ENCODE peak calls at places on chromosomes 6 and 20, in ten cellular contexts. W, J, P, E, F, Q, M, X, Y and T are unnamed samples.

GRCh38 chr6:7169296-7169721 is 61.5 kb downstream of the RREB1 start:
- DNase-seq in F (no peak), Y (no peak), M (no peak), P (peak; percentile 71), E (no peak), X (no peak), W (no peak), Q (no peak), J (no peak), T (no peak)

GRCh38 chr6:161168281-161168891 is 105.5 kb downstream of the AGPAT4 start:
- DNase-seq in J (peak; percentile 96), E (no peak), W (no peak), X (no peak), Y (peak; percentile 18), F (peak; percentile 96), P (no peak), Q (no peak), M (peak; percentile 95), T (no peak)

GRCh38 chr20:3390759-3391500 is 16.5 kb downstream of the DNAAF9 start:
- DNase-seq in F (no peak), E (no peak), W (no peak), P (no peak), J (no peak), Y (peak; percentile 68), M (no peak), X (no peak), Q (no peak), T (no peak)

GRCh38 chr6:79869184-79869583 is 78.2 kb downstream of the ELOVL4 start:
- DNase-seq in W (no peak), P (no peak), M (no peak), X (no peak), E (no peak), F (no peak), Y (no peak), Q (no peak), J (no peak), T (no peak)

GRCh38 chr20:61420056-61420455 is 168.0 kb downstream of the CDH4 start:
- DNase-seq in W (no peak), M (no peak), Q (no peak), Y (no peak), J (no peak), F (no peak), P (no peak), X (no peak), E (no peak), T (no peak)

GRCh38 chr6:56642366-56643261 is at the start of gene DST:
- DNase-seq in Q (no peak), E (no peak), W (no peak), X (no peak), J (peak; percentile 93), Y (no peak), F (peak; percentile 96), P (no peak), M (no peak), T (no peak)

GRCh38 chr20:63635431-63636141 is 8.7 kb upstream of the GMEB2 start:
- DNase-seq in X (peak; percentile 74), E (peak; percentile 63), F (no peak), M (no peak), P (no peak), Q (peak; percentile 76), W (no peak), J (no peak), Y (no peak), T (no peak)

GRCh38 chr6:44650947-44651346 is 263.4 kb downstream of the CDC5L start:
- DNase-seq in P (no peak), Q (no peak), M (peak; percentile 81), E (no peak), X (no peak), F (peak; percentile 64), W (no peak), Y (no peak), J (peak; percentile 72), T (no peak)

GRCh38 chr20:50113420-50114224 is 672 bp upstream of the UBE2V1 start:
- DNase-seq in J (no peak), Y (no peak), W (no peak), X (no peak), E (no peak), M (no peak), P (no peak), Q (no peak), F (no peak), T (no peak)

GRCh38 chr6:74408844-74409243 is 712.8 kb downstream of the CD109 start:
- DNase-seq in Y (no peak), W (no peak), F (no peak), J (no peak), E (no peak), Q (no peak), M (no peak), X (no peak), P (no peak), T (no peak)

GRCh38 chr6:44001318-44001868 is 125.9 kb downstream of the MRPL14 start:
- DNase-seq in J (no peak), E (no peak), F (no peak), M (peak; percentile 95), Q (no peak), W (no peak), Y (no peak), X (no peak), P (no peak), T (no peak)

GRCh38 chr20:38730167-38730988 is 6.1 kb downstream of the SLC32A1 start:
- DNase-seq in M (peak; percentile 8), E (no peak), P (no peak), J (no peak), Y (no peak), W (no peak), F (no peak), X (no peak), Q (no peak), T (peak; percentile 23)

GRCh38 chr20:36472656-36473071 is 68.7 kb upstream of the MYL9 start:
- DNase-seq in E (no peak), W (no peak), P (peak; percentile 69), M (peak; percentile 89), Y (no peak), F (peak; percentile 73), J (peak; percentile 46), Q (no peak), X (no peak), T (peak; percentile 85)

GRCh38 chr6:148367418-148368024 is 24.9 kb downstream of the SASH1 start:
- DNase-seq in Y (no peak), J (peak; percentile 9), M (peak; percentile 74), Q (no peak), X (no peak), W (no peak), P (peak; percentile 79), F (peak; percentile 42), E (no peak), T (no peak)

GRCh38 chr6:169702640-169703246 is 817 bp downstream of the C6orf120 start:
- DNase-seq in F (no peak), Y (no peak), W (no peak), X (peak; percentile 26), M (no peak), J (peak; percentile 23), P (no peak), Q (peak; percentile 32), E (no peak), T (peak; percentile 75)

GRCh38 chr20:32777177-32777956 is 15.2 kb downstream of the DNMT3B start:
- DNase-seq in W (no peak), Y (no peak), J (no peak), E (no peak), X (no peak), Q (no peak), M (no peak), F (no peak), P (no peak), T (no peak)

GRCh38 chr6:105645958-105646357 is 243.1 kb upstream of the PREP start:
- DNase-seq in W (no peak), Y (no peak), E (no peak), J (no peak), Q (no peak), M (no peak), F (no peak), P (no peak), X (no peak), T (no peak)

GRCh38 chr20:21608777-21609176 is 94.9 kb upstream of the NKX2-2 start:
- DNase-seq in W (no peak), Y (no peak), J (no peak), E (no peak), Q (no peak), M (no peak), F (no peak), X (no peak), P (no peak), T (no peak)